ENCODE peak calls at places on chromosomes 11 and 22, in seven cellular contexts. L, P, E, I, H, Q and G are unnamed samples.

GRCh38 chr22:35921777-35922176 is 106.8 kb downstream of the RBFOX2 start:
- DNase-seq in L (peak), P (peak), E (peak), I (peak), H (peak), Q (peak), G (peak)

GRCh38 chr11:2933376-2934056 is 4.3 kb upstream of the PHLDA2 start:
- DNase-seq in L (no peak), P (no peak), E (peak), I (peak), H (peak), Q (peak), G (no peak)

GRCh38 chr11:13011366-13012036 is 2.4 kb downstream of the RASSF10 start:
- DNase-seq in L (no peak), P (no peak), E (no peak), I (no peak), H (no peak), Q (no peak), G (no peak)

GRCh38 chr22:47607486-47607885 is 845.0 kb downstream of the TBC1D22A start:
- DNase-seq in L (no peak), P (no peak), E (no peak), I (no peak), H (no peak), Q (no peak), G (no peak)

GRCh38 chr11:117281159-117281558 is 10.0 kb upstream of the BACE1-AS start:
- DNase-seq in L (peak), P (no peak), E (no peak), I (peak), H (peak), Q (no peak), G (no peak)

GRCh38 chr11:117180020-117180419 is 1.5 kb downstream of the SIDT2 start:
- DNase-seq in L (no peak), P (peak), E (peak), I (no peak), H (no peak), Q (no peak), G (no peak)

GRCh38 chr22:28873183-28873964 is 10.0 kb upstream of the ZNRF3 start:
- DNase-seq in L (no peak), P (peak), E (no peak), I (no peak), H (no peak), Q (peak), G (no peak)

GRCh38 chr11:80330302-80330701 is 889.5 kb upstream of the TENM4 start:
- DNase-seq in L (peak), P (no peak), E (no peak), I (no peak), H (no peak), Q (no peak), G (no peak)

GRCh38 chr22:24893341-24894070 is 53.0 kb downstream of the LHFPL7 start:
- DNase-seq in L (no peak), P (no peak), E (peak), I (no peak), H (no peak), Q (no peak), G (no peak)

GRCh38 chr11:18699848-18700261 is 1.3 kb downstream of the TMEM86A start:
- DNase-seq in L (no peak), P (no peak), E (no peak), I (no peak), H (no peak), Q (no peak), G (no peak)

GRCh38 chr11:12552677-12553076 is 121.5 kb upstream of the TEAD1 start:
- DNase-seq in L (peak), P (no peak), E (no peak), I (peak), H (no peak), Q (no peak), G (no peak)

GRCh38 chr11:61684870-61685610 is 4.8 kb downstream of the DAGLA start:
- DNase-seq in L (no peak), P (no peak), E (no peak), I (no peak), H (no peak), Q (no peak), G (no peak)

GRCh38 chr11:5808500-5809121 is at the start of gene OR52N2:
- DNase-seq in L (peak), P (peak), E (peak), I (peak), H (peak), Q (peak), G (peak)

GRCh38 chr11:20342347-20343279 is 20.9 kb upstream of the HTATIP2 start:
- DNase-seq in L (peak), P (peak), E (no peak), I (no peak), H (no peak), Q (peak), G (no peak)

GRCh38 chr22:20494978-20495860 is at the start of gene KLHL22:
- DNase-seq in L (peak), P (no peak), E (no peak), I (no peak), H (no peak), Q (peak), G (no peak)

GRCh38 chr22:49015993-49016908 is 811.4 kb downstream of the BRD1 start:
- DNase-seq in L (no peak), P (no peak), E (no peak), I (no peak), H (no peak), Q (no peak), G (no peak)

GRCh38 chr11:75563978-75564552 is 2.0 kb downstream of the SERPINH1 start:
- DNase-seq in L (peak), P (peak), E (no peak), I (no peak), H (no peak), Q (peak), G (no peak)

GRCh38 chr22:49553518-49554295 is 274.0 kb downstream of the BRD1 start:
- DNase-seq in L (peak), P (no peak), E (no peak), I (no peak), H (no peak), Q (no peak), G (no peak)

GRCh38 chr22:49929553-49929979 is 11.1 kb downstream of the CRELD2 start:
- DNase-seq in L (peak), P (peak), E (peak), I (no peak), H (no peak), Q (peak), G (no peak)

GRCh38 chr11:128488471-128488870 is 98.9 kb downstream of the ETS1 start:
- DNase-seq in L (no peak), P (no peak), E (no peak), I (peak), H (no peak), Q (no peak), G (no peak)

GRCh38 chr22:44916281-44917231 is 93.2 kb downstream of the PHF21B start:
- DNase-seq in L (no peak), P (no peak), E (no peak), I (no peak), H (no peak), Q (no peak), G (no peak)

GRCh38 chr22:44913198-44913983 is 96.4 kb downstream of the PHF21B start:
- DNase-seq in L (no peak), P (no peak), E (no peak), I (no peak), H (no peak), Q (no peak), G (no peak)

GRCh38 chr22:44917372-44918165 is 92.2 kb downstream of the PHF21B start:
- DNase-seq in L (no peak), P (no peak), E (no peak), I (no peak), H (no peak), Q (no peak), G (no peak)

GRCh38 chr22:44914026-44914721 is 95.6 kb downstream of the PHF21B start:
- DNase-seq in L (no peak), P (no peak), E (no peak), I (no peak), H (no peak), Q (no peak), G (no peak)

GRCh38 chr22:44915441-44915840 is 94.4 kb downstream of the PHF21B start:
- DNase-seq in L (no peak), P (no peak), E (no peak), I (no peak), H (no peak), Q (no peak), G (no peak)
- H3K4me3 ChIP-seq in L (no peak), P (no peak), E (no peak), I (no peak), H (no peak), Q (no peak), G (no peak)

DNA sequence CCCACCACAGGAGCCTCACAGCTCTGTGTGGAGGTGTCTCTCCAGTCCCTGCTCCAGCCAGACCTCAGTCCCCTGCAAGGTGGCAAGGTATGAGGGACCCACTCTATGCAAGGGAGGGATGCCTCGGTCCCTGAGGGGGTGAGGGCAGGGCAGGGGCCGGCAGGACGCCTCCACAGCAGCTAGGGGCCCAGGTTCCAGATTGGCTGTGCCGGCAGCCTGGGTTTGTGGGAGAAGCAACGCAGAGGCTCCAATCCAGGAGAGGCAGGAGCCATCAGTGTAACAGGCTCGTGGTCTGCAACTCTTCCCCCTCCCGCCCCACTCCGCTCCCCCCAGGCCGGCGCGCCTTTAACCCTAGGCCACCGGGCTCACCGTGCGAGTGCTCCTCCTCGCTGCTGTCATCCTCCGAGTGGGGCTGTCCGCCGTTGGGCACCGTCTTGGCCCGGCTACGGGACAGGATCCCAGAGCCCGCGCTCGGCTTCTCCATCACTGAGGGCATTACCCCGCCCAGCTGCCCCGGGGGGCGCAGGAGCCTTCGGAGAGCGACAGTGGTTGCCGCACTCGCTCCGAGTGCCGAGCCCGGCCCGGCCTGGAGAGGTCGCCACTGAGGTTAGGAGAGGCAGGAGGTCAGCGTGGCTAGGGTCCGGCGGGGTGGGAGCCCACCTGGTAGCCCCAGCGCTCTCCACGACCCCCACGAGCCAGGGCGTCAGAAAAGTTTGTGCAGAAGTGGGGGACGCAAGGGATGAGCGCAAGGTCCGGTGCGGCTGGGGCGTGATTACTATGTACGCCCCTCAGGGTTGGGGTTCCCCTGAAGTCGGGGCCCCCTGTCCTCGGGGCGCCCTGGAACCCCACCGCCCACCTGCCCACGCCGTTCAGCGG is 765 bp downstream of the RCOR2 start:
- DNase-seq in L (peak), P (peak), E (peak), I (no peak), H (no peak), Q (peak), G (no peak)
- TF ChIP-seq CTCF in L (peak), P (peak), E (no peak), I (peak), H (no peak), Q (peak), G (peak)

GRCh38 chr11:129750343-129751292 is 65.0 kb upstream of the TMEM45B start:
- DNase-seq in L (peak), P (peak), E (peak), I (peak), H (peak), Q (peak), G (peak)
- H3K4me3 ChIP-seq in L (no peak), P (no peak), E (no peak), I (no peak), H (no peak), Q (peak), G (no peak)

GRCh38 chr11:34501500-34501899 is 12.1 kb downstream of the ELF5 start:
- DNase-seq in L (peak), P (no peak), E (no peak), I (peak), H (no peak), Q (no peak), G (no peak)

GRCh38 chr11:34499719-34500505 is 13.7 kb downstream of the ELF5 start:
- DNase-seq in L (no peak), P (no peak), E (no peak), I (no peak), H (no peak), Q (no peak), G (no peak)

GRCh38 chr11:34501962-34502361 is 11.6 kb downstream of the ELF5 start:
- DNase-seq in L (no peak), P (no peak), E (no peak), I (no peak), H (no peak), Q (no peak), G (no peak)

GRCh38 chr11:34505874-34506273 is 7.7 kb downstream of the ELF5 start:
- DNase-seq in L (no peak), P (no peak), E (no peak), I (no peak), H (no peak), Q (no peak), G (no peak)

GRCh38 chr11:34502949-34503348 is 10.6 kb downstream of the ELF5 start:
- DNase-seq in L (no peak), P (no peak), E (no peak), I (no peak), H (no peak), Q (no peak), G (no peak)
- TF ChIP-seq CTCF in L (no peak), P (peak), E (no peak), I (peak), H (peak), Q (no peak), G (no peak)

GRCh38 chr11:64298966-64299846 is 952 bp upstream of the CATSPERZ start:
- DNase-seq in L (peak), P (no peak), E (peak), I (no peak), H (no peak), Q (peak), G (no peak)
- H3K4me3 ChIP-seq in L (peak), P (no peak), E (peak), I (peak), H (no peak), Q (peak), G (no peak)

GRCh38 chr22:27405672-27406388 is 395.7 kb downstream of the MN1 start:
- DNase-seq in L (peak), P (peak), E (peak), I (no peak), H (peak), Q (peak), G (no peak)
- TF ChIP-seq CTCF in L (peak), P (peak), E (peak), I (peak), H (peak), Q (peak), G (peak)

GRCh38 chr11:116066777-116067176 is 562.6 kb upstream of the CADM1 start:
- DNase-seq in L (no peak), P (no peak), E (no peak), I (no peak), H (no peak), Q (no peak), G (no peak)
- H3K4me3 ChIP-seq in L (no peak), P (no peak), E (no peak), I (no peak), H (no peak), Q (no peak), G (no peak)

GRCh38 chr11:47242596-47243192 is 5.9 kb downstream of the ACP2 start:
- DNase-seq in L (no peak), P (no peak), E (no peak), I (no peak), H (no peak), Q (no peak), G (no peak)
- TF ChIP-seq CTCF in L (no peak), P (no peak), E (no peak), I (no peak), H (no peak), Q (no peak), G (no peak)